ENCODE peak calls at places on chromosome 21, in ten cellular contexts. V is fibroblast of lung, I is IMR-90, E is colonic mucosa, F is GM23248, P is mammary epithelial cell, G is PC-3, R is HCT116, Y is HepG2, Q is H9. A is an unnamed sample.

GRCh38 chr21:15966216-15966615 is 236.4 kb downstream of the USP25 start:
- DNase-seq in Q (no peak), R (no peak), Y (no peak), F (no peak), G (no peak), P (no peak), E (no peak), V (no peak), I (no peak), A (no peak)

GRCh38 chr21:37877171-37877570 is 39.1 kb downstream of the KCNJ6 start:
- DNase-seq in F (peak), R (no peak), V (peak), G (peak), Y (no peak), I (peak), E (no peak), P (peak), Q (no peak), A (no peak)

GRCh38 chr21:42633858-42634257 is 19.6 kb upstream of the PDE9A start:
- DNase-seq in G (no peak), I (no peak), P (no peak), F (no peak), V (no peak), E (no peak), Y (no peak), R (no peak), Q (no peak), A (no peak)

GRCh38 chr21:26061437-26061836 is 109.1 kb downstream of the APP start:
- DNase-seq in R (no peak), E (no peak), I (peak), Q (no peak), F (peak), P (no peak), G (no peak), Y (no peak), V (peak), A (no peak)

GRCh38 chr21:39218082-39218409 is 34.8 kb upstream of the PSMG1 start:
- DNase-seq in I (no peak), E (no peak), V (no peak), F (no peak), Y (no peak), P (no peak), R (no peak), G (no peak), Q (no peak), A (no peak)

GRCh38 chr21:43787180-43787533 is 2.2 kb upstream of the RRP1 start:
- DNase-seq in Y (no peak), P (no peak), E (no peak), R (no peak), F (no peak), Q (no peak), G (no peak), I (no peak), V (no peak), A (no peak)

GRCh38 chr21:17513214-17514123 is 626 bp downstream of the CXADR start:
- DNase-seq in R (no peak), P (peak), Y (peak), I (no peak), G (peak), E (peak), V (peak), F (peak), Q (peak), A (peak)

GRCh38 chr21:42306366-42307035 is 8.7 kb downstream of the TFF3 start:
- DNase-seq in Q (no peak), Y (no peak), F (no peak), P (no peak), G (no peak), R (no peak), I (no peak), E (no peak), V (no peak), A (no peak)

DNA sequence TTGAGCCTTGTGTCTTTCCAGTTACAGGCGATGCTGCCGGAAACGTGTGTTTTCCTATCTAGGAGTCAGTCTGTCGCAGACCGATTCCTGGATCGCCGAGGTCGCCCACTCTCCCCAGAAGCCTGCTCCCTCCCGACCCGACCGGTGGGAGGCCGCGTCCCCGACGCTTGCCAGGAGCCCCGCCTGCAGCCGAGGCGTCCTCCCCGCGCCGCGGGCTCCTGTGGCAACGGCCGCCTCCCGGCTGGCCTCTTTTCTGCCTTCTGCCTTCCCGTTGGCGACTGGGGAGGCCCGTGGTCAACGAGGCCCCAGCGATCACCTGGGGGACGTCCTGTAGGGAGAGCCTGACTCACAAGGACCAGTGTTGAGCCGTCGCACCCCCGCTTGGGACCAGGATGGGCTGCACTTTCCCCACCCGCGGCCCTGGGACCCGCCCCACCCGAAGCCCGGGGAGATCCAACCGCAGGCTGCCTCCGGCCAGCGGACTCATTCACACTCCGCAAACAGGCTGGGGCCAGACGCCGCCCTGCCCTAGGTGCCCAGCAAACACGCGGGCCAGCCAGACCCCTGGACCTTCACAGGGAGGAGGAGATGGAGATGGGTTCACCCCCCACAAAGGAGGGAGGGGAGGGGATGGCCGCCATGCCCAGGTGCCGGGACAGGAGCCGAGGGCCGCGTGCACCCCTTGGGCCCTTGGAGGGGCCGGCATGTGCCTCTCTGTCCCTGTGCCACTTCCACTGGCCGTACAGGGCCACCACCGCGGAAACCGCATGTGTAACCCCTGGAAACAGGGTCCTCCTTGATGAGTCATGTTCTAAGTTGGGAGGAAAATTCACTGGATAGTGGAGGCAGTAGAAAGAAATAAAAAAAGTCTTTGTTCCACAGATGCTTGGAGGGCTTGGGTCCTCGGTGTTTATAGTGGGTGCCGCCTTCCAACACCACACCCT is 7.2 kb upstream of the COL6A1 start:
- DNase-seq in Y (no peak), G (peak), I (peak), V (peak), Q (peak), R (peak), P (peak), F (peak), E (no peak), A (no peak)
- H3K9ac ChIP-seq in Y (peak), G (peak), I (peak), V (peak), Q (peak), R (peak), P (no peak), F (peak), E (peak), A (peak)

GRCh38 chr21:31557956-31558838 is 101.3 kb upstream of the SOD1 start:
- DNase-seq in E (peak), F (peak), Q (peak), G (peak), Y (no peak), R (no peak), V (no peak), I (no peak), P (peak), A (peak)
- H3K9ac ChIP-seq in E (no peak), F (no peak), Q (peak), G (peak), Y (no peak), R (peak), V (no peak), I (no peak), P (no peak), A (peak)

GRCh38 chr21:44870748-44871495 is 2.6 kb downstream of the PTTG1IP start:
- DNase-seq in R (peak), V (no peak), I (no peak), F (no peak), Q (no peak), G (peak), P (peak), E (peak), Y (peak), A (no peak)

GRCh38 chr21:44869860-44870747 is 3.4 kb downstream of the PTTG1IP start:
- DNase-seq in V (peak), P (peak), G (peak), E (no peak), I (peak), F (peak), Q (peak), R (peak), Y (peak), A (no peak)

GRCh38 chr21:44872266-44872567 is 1.3 kb downstream of the PTTG1IP start:
- DNase-seq in G (no peak), R (no peak), Y (peak), E (no peak), F (no peak), I (no peak), Q (no peak), V (no peak), P (no peak), A (no peak)

GRCh38 chr21:44872568-44873355 is 728 bp downstream of the PTTG1IP start:
- DNase-seq in Y (no peak), R (no peak), Q (no peak), P (peak), E (peak), V (peak), F (peak), G (peak), I (peak), A (peak)

GRCh38 chr21:44871576-44872265 is 1.8 kb downstream of the PTTG1IP start:
- DNase-seq in Y (peak), V (peak), Q (no peak), P (peak), F (peak), G (peak), R (no peak), I (peak), E (peak), A (no peak)
- H3K9ac ChIP-seq in Y (peak), V (peak), Q (peak), P (peak), F (peak), G (peak), R (peak), I (peak), E (peak), A (no peak)

GRCh38 chr21:36776981-36777617 is 78.2 kb downstream of the SIM2 start:
- DNase-seq in V (no peak), P (no peak), F (no peak), Y (no peak), I (peak), R (no peak), E (no peak), G (no peak), Q (no peak), A (no peak)
- H3K9ac ChIP-seq in V (no peak), P (no peak), F (no peak), Y (no peak), I (no peak), R (no peak), E (no peak), G (no peak), Q (no peak), A (no peak)

A was measured in neuronal stem cell.